ENCODE peak calls at places on chromosomes 2 and 18, in five cellular contexts. D is heart left ventricle; W is left ventricle myocardium inferior; Q is heart right ventricle; A is CD8-positive, alpha-beta T cell. I is an unnamed sample.

GRCh38 chr2:33322099-33322498 is 154.3 kb upstream of the RASGRP3 start:
- DNase-seq in D (no peak), W (no peak), Q (peak), A (no peak), I (no peak)

GRCh38 chr2:203328735-203329549 is 748 bp downstream of the ABI2 start:
- DNase-seq in D (peak), W (peak), Q (peak), A (no peak), I (peak)

GRCh38 chr2:37414470-37414949 is 70.1 kb downstream of the QPCT start:
- DNase-seq in D (no peak), W (no peak), Q (no peak), A (no peak), I (no peak)

GRCh38 chr2:43766006-43766405 is 7.8 kb upstream of the DYNC2LI1 start:
- DNase-seq in D (no peak), W (no peak), Q (no peak), A (no peak), I (no peak)

GRCh38 chr2:96241901-96242611 is 23.7 kb downstream of the TMEM127 start:
- DNase-seq in D (no peak), W (peak), Q (peak), A (peak), I (no peak)

GRCh38 chr2:214676421-214677089 is 132.9 kb downstream of the BARD1 start:
- DNase-seq in D (no peak), W (no peak), Q (no peak), A (no peak), I (no peak)

GRCh38 chr2:11417946-11418585 is 47.9 kb downstream of the E2F6 start:
- DNase-seq in D (no peak), W (no peak), Q (no peak), A (no peak), I (peak)

GRCh38 chr2:143371616-143372015 is 242.4 kb downstream of the ARHGAP15 start:
- DNase-seq in D (no peak), W (no peak), Q (no peak), A (no peak), I (no peak)

GRCh38 chr2:234341332-234341985 is 155.4 kb downstream of the ARL4C start:
- DNase-seq in D (no peak), W (no peak), Q (no peak), A (no peak), I (no peak)

GRCh38 chr2:240206630-240207029 is 66.2 kb upstream of the OTOS start:
- DNase-seq in D (no peak), W (no peak), Q (no peak), A (no peak), I (no peak)

GRCh38 chr2:207143474-207144190 is 22.1 kb downstream of the KLF7 start:
- DNase-seq in D (peak), W (peak), Q (peak), A (peak), I (peak)

GRCh38 chr18:50928551-50928950 is 39.3 kb upstream of the ELAC1 start:
- DNase-seq in D (no peak), W (no peak), Q (no peak), A (no peak), I (no peak)

GRCh38 chr2:284896-285492 is 2.9 kb downstream of the ALKAL2 start:
- DNase-seq in D (no peak), W (no peak), Q (no peak), A (no peak), I (no peak)

GRCh38 chr2:128313076-128313836 is 5.4 kb downstream of the HS6ST1 start:
- DNase-seq in D (peak), W (no peak), Q (no peak), A (no peak), I (no peak)

GRCh38 chr2:105329197-105329554 is 359 bp downstream of the TGFBRAP1 start:
- DNase-seq in D (no peak), W (no peak), Q (no peak), A (no peak), I (no peak)

GRCh38 chr18:22667616-22668422 is 250.1 kb upstream of the CTAGE1 start:
- DNase-seq in D (no peak), W (no peak), Q (no peak), A (no peak), I (no peak)

GRCh38 chr2:160596431-160596830 is 102.8 kb upstream of the RBMS1 start:
- DNase-seq in D (no peak), W (no peak), Q (no peak), A (no peak), I (no peak)

GRCh38 chr2:235569837-235570236 is 76.0 kb downstream of the AGAP1 start:
- DNase-seq in D (no peak), W (no peak), Q (no peak), A (no peak), I (no peak)

GRCh38 chr2:6073260-6074141 is 381.3 kb downstream of the SOX11 start:
- DNase-seq in D (no peak), W (no peak), Q (peak), A (no peak), I (no peak)

GRCh38 chr2:103991591-103991990 is 862.3 kb upstream of the POU3F3 start:
- DNase-seq in D (no peak), W (no peak), Q (no peak), A (no peak), I (no peak)

GRCh38 chr2:164146478-164146877 is 410.7 kb upstream of the FIGN start:
- DNase-seq in D (no peak), W (no peak), Q (no peak), A (no peak), I (no peak)

GRCh38 chr2:130807659-130808385 is 28.9 kb upstream of the ARHGEF4 start:
- DNase-seq in D (peak), W (no peak), Q (no peak), A (no peak), I (peak)

GRCh38 chr2:96505231-96505889 is at the start of gene NEURL3:
- DNase-seq in D (no peak), W (no peak), Q (no peak), A (no peak), I (peak)

GRCh38 chr2:172674034-172674967 is 61.3 kb upstream of the RAPGEF4 start:
- DNase-seq in D (no peak), W (peak), Q (peak), A (peak), I (no peak)

GRCh38 chr2:178237488-178238143 is 43.3 kb downstream of the OSBPL6 start:
- DNase-seq in D (no peak), W (no peak), Q (no peak), A (no peak), I (no peak)

GRCh38 chr2:162082036-162082435 is 8.0 kb upstream of the DPP4 start:
- DNase-seq in D (no peak), W (no peak), Q (no peak), A (no peak), I (no peak)

DNA sequence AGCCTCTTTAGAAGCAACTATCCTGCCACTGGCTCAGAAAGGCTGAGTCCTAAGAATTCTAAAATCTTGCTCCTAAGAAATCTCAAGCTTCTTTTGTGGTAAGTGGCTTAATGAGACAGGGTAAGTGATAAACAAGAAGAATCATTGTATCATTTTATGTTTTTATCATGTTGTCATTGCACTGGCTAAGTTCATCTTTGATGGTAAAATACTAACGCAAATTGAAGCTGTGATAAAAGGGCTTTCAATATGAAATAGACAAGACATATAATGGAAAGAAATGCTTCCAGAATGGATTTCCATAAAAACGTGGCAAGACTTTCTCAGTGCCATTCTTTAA is 21.6 kb upstream of the TTC39C start:
- DNase-seq in D (no peak), W (no peak), Q (no peak), A (no peak), I (no peak)
- H3K27ac ChIP-seq in D (peak), W (peak), Q (peak), A (peak), I (peak)

GRCh38 chr18:8948471-8949149 is 153.9 kb upstream of the NDUFV2 start:
- DNase-seq in D (no peak), W (no peak), Q (no peak), A (no peak), I (no peak)

GRCh38 chr18:8949206-8949605 is 153.3 kb upstream of the NDUFV2 start:
- DNase-seq in D (no peak), W (no peak), Q (no peak), A (no peak), I (no peak)

GRCh38 chr18:8952796-8953760 is 149.4 kb upstream of the NDUFV2 start:
- DNase-seq in D (no peak), W (no peak), Q (no peak), A (no peak), I (no peak)

GRCh38 chr18:8952174-8952573 is 150.3 kb upstream of the NDUFV2 start:
- DNase-seq in D (no peak), W (no peak), Q (no peak), A (no peak), I (no peak)

GRCh38 chr18:8951491-8951890 is 151.0 kb upstream of the NDUFV2 start:
- DNase-seq in D (no peak), W (no peak), Q (no peak), A (no peak), I (no peak)
- H3K27ac ChIP-seq in D (no peak), W (no peak), Q (no peak), A (no peak), I (peak)

GRCh38 chr2:231662028-231662810 is 46.1 kb upstream of the PTMA start:
- DNase-seq in D (peak), W (peak), Q (peak), A (peak), I (peak)
- H3K27ac ChIP-seq in D (peak), W (peak), Q (peak), A (peak), I (peak)

GRCh38 chr2:190668892-190669291 is 20.0 kb downstream of the NAB1 start:
- DNase-seq in D (no peak), W (no peak), Q (no peak), A (no peak), I (no peak)
- H3K27ac ChIP-seq in D (no peak), W (no peak), Q (no peak), A (no peak), I (no peak)

GRCh38 chr2:46187112-46187618 is 110.0 kb upstream of the EPAS1 start:
- DNase-seq in D (no peak), W (no peak), Q (peak), A (no peak), I (peak)
- H3K27ac ChIP-seq in D (peak), W (peak), Q (peak), A (no peak), I (peak)

GRCh38 chr2:241701155-241701404 is 759 bp upstream of the ING5 start:
- DNase-seq in D (no peak), W (no peak), Q (no peak), A (no peak), I (no peak)
- H3K27ac ChIP-seq in D (peak), W (peak), Q (peak), A (peak), I (peak)

I was measured in Peyer's patch.